ENCODE peak calls at places on chromosomes 4 and X, in eight cellular contexts. One of them, this sample, is unnamed.

GRCh38 chr4:106095408-106095807 is 200.1 kb downstream of the NPNT start:
- DNase-seq in omental fat pad: no peak
- DNase-seq in left lung: no peak
- DNase-seq in BJ: no peak
- DNase-seq in astrocyte: peak
- DNase-seq in cardiac fibroblast: peak
- DNase-seq in psoas muscle: no peak
- DNase-seq in right lobe of liver: no peak
- DNase-seq in this sample: no peak

GRCh38 chr4:113979157-113979972 is at the start of gene ARSJ:
- DNase-seq in omental fat pad: no peak
- DNase-seq in left lung: peak
- DNase-seq in BJ: no peak
- DNase-seq in astrocyte: peak
- DNase-seq in cardiac fibroblast: peak
- DNase-seq in psoas muscle: peak
- DNase-seq in right lobe of liver: peak
- DNase-seq in this sample: no peak

GRCh38 chr4:8675383-8675782 is 82.8 kb downstream of the CPZ start:
- DNase-seq in omental fat pad: no peak
- DNase-seq in left lung: no peak
- DNase-seq in BJ: no peak
- DNase-seq in astrocyte: no peak
- DNase-seq in cardiac fibroblast: peak
- DNase-seq in psoas muscle: no peak
- DNase-seq in right lobe of liver: no peak
- DNase-seq in this sample: no peak

GRCh38 chr4:75434105-75434504 is 80.1 kb downstream of the RCHY1 start:
- DNase-seq in omental fat pad: no peak
- DNase-seq in left lung: no peak
- DNase-seq in BJ: no peak
- DNase-seq in astrocyte: no peak
- DNase-seq in cardiac fibroblast: no peak
- DNase-seq in psoas muscle: no peak
- DNase-seq in right lobe of liver: no peak
- DNase-seq in this sample: no peak

GRCh38 chr4:159014896-159015295 is 88.0 kb upstream of the RAPGEF2 start:
- DNase-seq in omental fat pad: no peak
- DNase-seq in left lung: no peak
- DNase-seq in BJ: peak
- DNase-seq in astrocyte: no peak
- DNase-seq in cardiac fibroblast: no peak
- DNase-seq in psoas muscle: no peak
- DNase-seq in right lobe of liver: no peak
- DNase-seq in this sample: no peak

GRCh38 chr4:127995776-127996175 is 30.6 kb downstream of the ABHD18 start:
- DNase-seq in omental fat pad: no peak
- DNase-seq in left lung: peak
- DNase-seq in BJ: peak
- DNase-seq in astrocyte: peak
- DNase-seq in cardiac fibroblast: peak
- DNase-seq in psoas muscle: no peak
- DNase-seq in right lobe of liver: no peak
- DNase-seq in this sample: no peak

GRCh38 chr4:115213705-115214104 is 100.3 kb upstream of the NDST4 start:
- DNase-seq in omental fat pad: no peak
- DNase-seq in left lung: no peak
- DNase-seq in BJ: no peak
- DNase-seq in astrocyte: no peak
- DNase-seq in cardiac fibroblast: no peak
- DNase-seq in psoas muscle: no peak
- DNase-seq in right lobe of liver: no peak
- DNase-seq in this sample: no peak

GRCh38 chr4:15920723-15921591 is 17.6 kb downstream of the FGFBP1 start:
- DNase-seq in omental fat pad: peak
- DNase-seq in left lung: peak
- DNase-seq in BJ: peak
- DNase-seq in astrocyte: peak
- DNase-seq in cardiac fibroblast: peak
- DNase-seq in psoas muscle: no peak
- DNase-seq in right lobe of liver: no peak
- DNase-seq in this sample: no peak

GRCh38 chrX:133868687-133869086 is 116.7 kb downstream of the GPC3 start:
- DNase-seq in omental fat pad: no peak
- DNase-seq in left lung: no peak
- DNase-seq in BJ: no peak
- DNase-seq in astrocyte: no peak
- DNase-seq in cardiac fibroblast: no peak
- DNase-seq in psoas muscle: no peak
- DNase-seq in right lobe of liver: no peak
- DNase-seq in this sample: no peak

GRCh38 chr4:187603093-187603395 is 392.5 kb upstream of the ZFP42 start:
- DNase-seq in omental fat pad: no peak
- DNase-seq in left lung: no peak
- DNase-seq in BJ: peak
- DNase-seq in astrocyte: peak
- DNase-seq in cardiac fibroblast: peak
- DNase-seq in psoas muscle: no peak
- DNase-seq in right lobe of liver: no peak
- DNase-seq in this sample: no peak

GRCh38 chrX:23822397-23822796 is 39.4 kb downstream of the SAT1 start:
- DNase-seq in omental fat pad: no peak
- DNase-seq in left lung: no peak
- DNase-seq in BJ: peak
- DNase-seq in astrocyte: peak
- DNase-seq in cardiac fibroblast: peak
- DNase-seq in psoas muscle: no peak
- DNase-seq in right lobe of liver: no peak
- DNase-seq in this sample: no peak

DNA sequence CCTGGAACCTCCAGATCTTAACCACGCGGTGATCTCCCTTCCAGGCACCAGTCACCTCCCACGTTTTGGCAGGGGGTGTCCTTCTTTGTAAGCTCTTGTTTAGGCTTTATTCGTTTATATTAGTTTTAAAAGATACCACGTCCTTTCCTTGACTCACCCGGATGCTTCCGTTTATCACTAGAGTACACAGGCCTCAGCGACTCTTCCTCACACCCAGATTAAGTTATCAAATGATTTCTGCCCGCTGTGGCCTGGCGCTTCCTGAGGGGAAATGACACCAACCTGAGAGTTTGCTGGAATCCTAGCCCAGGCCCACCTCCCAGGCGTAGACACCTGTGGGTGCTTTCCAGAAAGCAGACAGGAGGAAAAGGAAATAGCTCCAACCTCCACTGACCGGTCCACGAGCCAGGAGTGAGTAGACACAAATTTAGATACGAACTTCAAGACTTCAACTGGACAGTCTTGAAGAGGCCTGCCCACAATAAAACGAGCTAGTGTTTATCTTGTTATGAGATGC is 756 bp upstream of the ADAMTS3 start:
- DNase-seq in omental fat pad: no peak
- DNase-seq in left lung: peak
- DNase-seq in BJ: no peak
- DNase-seq in astrocyte: no peak
- DNase-seq in cardiac fibroblast: peak
- DNase-seq in psoas muscle: peak
- DNase-seq in right lobe of liver: no peak
- DNase-seq in this sample: no peak
- TF ChIP-seq CTCF in omental fat pad: no peak
- TF ChIP-seq CTCF in left lung: no peak
- TF ChIP-seq CTCF in BJ: no peak
- TF ChIP-seq CTCF in astrocyte: no peak
- TF ChIP-seq CTCF in cardiac fibroblast: no peak
- TF ChIP-seq CTCF in psoas muscle: no peak
- TF ChIP-seq CTCF in right lobe of liver: no peak
- TF ChIP-seq CTCF in this sample: no peak

GRCh38 chr4:7185487-7186030 is 6.8 kb upstream of the SORCS2 start:
- DNase-seq in omental fat pad: no peak
- DNase-seq in left lung: peak
- DNase-seq in BJ: no peak
- DNase-seq in astrocyte: no peak
- DNase-seq in cardiac fibroblast: no peak
- DNase-seq in psoas muscle: peak
- DNase-seq in right lobe of liver: peak
- DNase-seq in this sample: no peak

GRCh38 chr4:7186081-7186480 is 6.3 kb upstream of the SORCS2 start:
- DNase-seq in omental fat pad: no peak
- DNase-seq in left lung: peak
- DNase-seq in BJ: no peak
- DNase-seq in astrocyte: no peak
- DNase-seq in cardiac fibroblast: no peak
- DNase-seq in psoas muscle: peak
- DNase-seq in right lobe of liver: peak
- DNase-seq in this sample: no peak

GRCh38 chr4:7186516-7187296 is 5.6 kb upstream of the SORCS2 start:
- DNase-seq in omental fat pad: no peak
- DNase-seq in left lung: peak
- DNase-seq in BJ: no peak
- DNase-seq in astrocyte: no peak
- DNase-seq in cardiac fibroblast: no peak
- DNase-seq in psoas muscle: peak
- DNase-seq in right lobe of liver: peak
- DNase-seq in this sample: no peak

GRCh38 chr4:7187691-7188090 is 4.6 kb upstream of the SORCS2 start:
- DNase-seq in omental fat pad: no peak
- DNase-seq in left lung: peak
- DNase-seq in BJ: no peak
- DNase-seq in astrocyte: no peak
- DNase-seq in cardiac fibroblast: no peak
- DNase-seq in psoas muscle: peak
- DNase-seq in right lobe of liver: no peak
- DNase-seq in this sample: no peak

GRCh38 chr4:7187297-7187592 is 5.1 kb upstream of the SORCS2 start:
- DNase-seq in omental fat pad: no peak
- DNase-seq in left lung: peak
- DNase-seq in BJ: no peak
- DNase-seq in astrocyte: no peak
- DNase-seq in cardiac fibroblast: no peak
- DNase-seq in psoas muscle: peak
- DNase-seq in right lobe of liver: no peak
- DNase-seq in this sample: no peak
- TF ChIP-seq CTCF in omental fat pad: no peak
- TF ChIP-seq CTCF in left lung: no peak
- TF ChIP-seq CTCF in BJ: no peak
- TF ChIP-seq CTCF in astrocyte: no peak
- TF ChIP-seq CTCF in cardiac fibroblast: no peak
- TF ChIP-seq CTCF in psoas muscle: no peak
- TF ChIP-seq CTCF in right lobe of liver: no peak
- TF ChIP-seq CTCF in this sample: peak

DNA sequence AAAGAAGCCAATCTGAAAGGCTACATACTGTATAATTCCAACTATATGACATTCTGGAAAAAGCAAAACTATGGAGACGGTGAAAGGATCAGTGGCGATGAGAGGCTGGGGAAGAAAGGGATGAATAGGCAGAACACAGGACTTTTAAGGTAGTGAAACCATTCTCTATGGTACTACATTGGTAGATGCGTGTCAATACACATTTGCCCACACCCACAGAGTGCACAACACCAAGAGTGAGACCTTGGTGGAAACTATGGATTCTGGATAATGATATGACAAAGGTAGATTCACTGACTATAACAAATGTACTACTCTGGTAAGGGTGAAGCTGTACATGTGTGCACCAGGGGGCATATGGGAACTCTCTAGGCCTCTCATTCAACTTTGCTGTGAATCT is 134.5 kb downstream of the FBXW7 start:
- DNase-seq in omental fat pad: no peak
- DNase-seq in left lung: no peak
- DNase-seq in BJ: no peak
- DNase-seq in astrocyte: no peak
- DNase-seq in cardiac fibroblast: no peak
- DNase-seq in psoas muscle: no peak
- DNase-seq in right lobe of liver: no peak
- DNase-seq in this sample: no peak
- TF ChIP-seq CTCF in omental fat pad: no peak
- TF ChIP-seq CTCF in left lung: no peak
- TF ChIP-seq CTCF in BJ: no peak
- TF ChIP-seq CTCF in astrocyte: no peak
- TF ChIP-seq CTCF in cardiac fibroblast: no peak
- TF ChIP-seq CTCF in psoas muscle: no peak
- TF ChIP-seq CTCF in right lobe of liver: no peak
- TF ChIP-seq CTCF in this sample: no peak

GRCh38 chr4:28001698-28002097 is 1141.1 kb downstream of the STIM2 start:
- DNase-seq in omental fat pad: no peak
- DNase-seq in left lung: no peak
- DNase-seq in BJ: no peak
- DNase-seq in astrocyte: no peak
- DNase-seq in cardiac fibroblast: no peak
- DNase-seq in psoas muscle: no peak
- DNase-seq in right lobe of liver: no peak
- DNase-seq in this sample: no peak
- TF ChIP-seq CTCF in omental fat pad: no peak
- TF ChIP-seq CTCF in left lung: no peak
- TF ChIP-seq CTCF in BJ: no peak
- TF ChIP-seq CTCF in astrocyte: no peak
- TF ChIP-seq CTCF in cardiac fibroblast: peak
- TF ChIP-seq CTCF in psoas muscle: no peak
- TF ChIP-seq CTCF in right lobe of liver: no peak
- TF ChIP-seq CTCF in this sample: no peak

GRCh38 chr4:89434364-89434988 is 126.9 kb upstream of the GPRIN3 start:
- DNase-seq in omental fat pad: no peak
- DNase-seq in left lung: no peak
- DNase-seq in BJ: no peak
- DNase-seq in astrocyte: peak
- DNase-seq in cardiac fibroblast: peak
- DNase-seq in psoas muscle: no peak
- DNase-seq in right lobe of liver: no peak
- DNase-seq in this sample: no peak
- TF ChIP-seq CTCF in omental fat pad: peak
- TF ChIP-seq CTCF in left lung: peak
- TF ChIP-seq CTCF in BJ: peak
- TF ChIP-seq CTCF in astrocyte: peak
- TF ChIP-seq CTCF in cardiac fibroblast: peak
- TF ChIP-seq CTCF in psoas muscle: peak
- TF ChIP-seq CTCF in right lobe of liver: peak
- TF ChIP-seq CTCF in this sample: peak

DNA sequence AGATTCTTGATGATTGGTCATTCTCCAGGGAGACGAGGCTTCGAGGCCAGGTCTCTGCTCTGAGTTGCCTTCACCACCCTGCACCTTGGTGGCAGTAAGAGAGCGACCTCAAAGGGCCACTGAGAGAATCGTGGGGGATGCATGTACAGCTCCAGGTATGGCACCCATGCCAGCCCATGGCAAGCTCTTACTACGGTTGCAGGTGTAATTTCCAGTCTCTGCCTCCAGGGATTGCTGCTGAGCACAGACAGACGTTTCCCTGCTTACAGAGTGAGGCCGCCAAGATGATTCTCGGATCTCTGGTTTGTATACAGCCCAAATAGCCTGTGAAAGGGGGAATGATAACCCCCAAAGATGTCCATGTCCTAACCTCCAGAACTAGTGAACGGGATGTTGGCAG is 16.3 kb upstream of the DRD5 start:
- DNase-seq in omental fat pad: no peak
- DNase-seq in left lung: no peak
- DNase-seq in BJ: no peak
- DNase-seq in astrocyte: no peak
- DNase-seq in cardiac fibroblast: peak
- DNase-seq in psoas muscle: no peak
- DNase-seq in right lobe of liver: no peak
- DNase-seq in this sample: no peak
- TF ChIP-seq CTCF in omental fat pad: no peak
- TF ChIP-seq CTCF in left lung: peak
- TF ChIP-seq CTCF in BJ: peak
- TF ChIP-seq CTCF in astrocyte: peak
- TF ChIP-seq CTCF in cardiac fibroblast: peak
- TF ChIP-seq CTCF in psoas muscle: peak
- TF ChIP-seq CTCF in right lobe of liver: peak
- TF ChIP-seq CTCF in this sample: peak